ENCODE peak calls at places on chromosomes 4 and X, in six cellular contexts. A is brain microvascular endothelial cell, R is foreskin fibroblast, W is AG04449, B is OCI-LY7, H is BJ. U is an unnamed sample.

GRCh38 chr4:139279723-139280620 is at the start of gene MGARP:
- DNase-seq in R (peak), H (no peak), A (no peak), W (no peak), B (no peak), U (peak)

GRCh38 chr4:47410271-47410670 is 53.2 kb downstream of the COMMD8 start:
- DNase-seq in H (no peak), R (no peak), B (no peak), W (no peak), A (no peak), U (no peak)

GRCh38 chr4:2958446-2958845 is 4.8 kb downstream of the NOP14 start:
- DNase-seq in H (no peak), B (no peak), A (peak), R (peak), W (no peak), U (no peak)

GRCh38 chr4:26827798-26828197 is 32.8 kb upstream of the STIM2 start:
- DNase-seq in B (peak), W (no peak), A (no peak), R (no peak), H (no peak), U (no peak)

GRCh38 chr4:68326146-68326545 is 23.7 kb downstream of the YTHDC1 start:
- DNase-seq in A (no peak), R (no peak), W (no peak), H (no peak), B (no peak), U (no peak)

GRCh38 chrX:132676561-132677186 is 187.8 kb upstream of the MBNL3 start:
- DNase-seq in R (no peak), A (no peak), B (no peak), W (no peak), H (no peak), U (no peak)

GRCh38 chr4:71004281-71004851 is 10.9 kb downstream of the DCK start:
- DNase-seq in R (no peak), H (no peak), W (no peak), B (peak), A (no peak), U (no peak)

GRCh38 chr4:121199742-121200561 is 35.8 kb upstream of the TNIP3 start:
- DNase-seq in A (no peak), W (no peak), B (no peak), H (no peak), R (no peak), U (no peak)

GRCh38 chrX:110795645-110796510 is at the start of gene CHRDL1:
- DNase-seq in A (no peak), B (no peak), R (peak), W (no peak), H (no peak), U (peak)

GRCh38 chr4:55754754-55755350 is 64.7 kb upstream of the EXOC1L start:
- DNase-seq in H (no peak), W (peak), B (no peak), R (peak), A (no peak), U (no peak)

GRCh38 chr4:1531683-1532548 is 125.7 kb upstream of the NKX1-1 start:
- DNase-seq in A (no peak), R (no peak), B (no peak), W (no peak), H (no peak), U (no peak)

GRCh38 chr4:172813359-172813923 is 355.2 kb upstream of the GALNT7 start:
- DNase-seq in W (no peak), R (peak), A (no peak), B (no peak), H (no peak), U (no peak)

GRCh38 chr4:4585012-4585670 is 43.3 kb upstream of the STX18 start:
- DNase-seq in A (peak), R (peak), H (peak), B (no peak), W (peak), U (no peak)

GRCh38 chrX:108270280-108270679 is 167.9 kb downstream of the COL4A6 start:
- DNase-seq in B (no peak), H (no peak), R (no peak), W (no peak), A (no peak), U (no peak)

GRCh38 chr4:174259580-174259979 is 23.9 kb downstream of the FBXO8 start:
- DNase-seq in W (no peak), B (no peak), H (no peak), A (no peak), R (no peak), U (no peak)

GRCh38 chr4:84968936-84969335 is 2.4 kb upstream of the WDFY3 start:
- DNase-seq in R (no peak), H (no peak), W (no peak), B (no peak), A (no peak), U (no peak)

GRCh38 chr4:147768113-147768512 is 36.2 kb downstream of the ARHGAP10 start:
- DNase-seq in H (no peak), A (peak), B (no peak), W (no peak), R (peak), U (no peak)

GRCh38 chr4:180150818-180151217 is 2092.4 kb upstream of the TENM3 start:
- DNase-seq in H (no peak), B (peak), W (no peak), A (no peak), R (no peak), U (no peak)

GRCh38 chr4:3712112-3712805 is 53.9 kb upstream of the ADRA2C start:
- DNase-seq in W (no peak), R (no peak), A (no peak), B (no peak), H (no peak), U (no peak)

GRCh38 chr4:154622598-154622997 is 10.1 kb upstream of the FGG start:
- DNase-seq in R (peak), W (no peak), B (peak), H (no peak), A (peak), U (peak)

GRCh38 chr4:2433609-2434350 is 15.0 kb downstream of the CFAP99 start:
- DNase-seq in B (no peak), A (no peak), W (no peak), R (no peak), H (no peak), U (no peak)

GRCh38 chrX:47112316-47112954 is 32.1 kb downstream of the NDUFB11 start:
- DNase-seq in H (no peak), A (no peak), R (no peak), W (no peak), B (no peak), U (no peak)

GRCh38 chr4:184268574-184269160 is 51.0 kb upstream of the ENPP6 start:
- DNase-seq in H (no peak), A (no peak), R (no peak), B (peak), W (no peak), U (no peak)

GRCh38 chr4:2132438-2132837 is 73.3 kb downstream of the NAT8L start:
- DNase-seq in W (no peak), B (peak), A (no peak), R (peak), H (no peak), U (no peak)

GRCh38 chr4:111800551-111800950 is 344.7 kb upstream of the FAM241A start:
- DNase-seq in R (no peak), H (no peak), A (no peak), B (no peak), W (no peak), U (no peak)

GRCh38 chr4:98311656-98312055 is 50.5 kb downstream of the RAP1GDS1 start:
- DNase-seq in W (no peak), H (no peak), A (no peak), B (no peak), R (no peak), U (no peak)

GRCh38 chrX:58025979-58026378 is 115.7 kb upstream of the ZXDA start:
- DNase-seq in A (peak), W (no peak), H (no peak), R (peak), B (peak), U (no peak)

GRCh38 chrX:130401415-130402210 is at the start of gene RBMX2:
- DNase-seq in R (peak), A (peak), W (no peak), B (peak), H (peak), U (peak)

DNA sequence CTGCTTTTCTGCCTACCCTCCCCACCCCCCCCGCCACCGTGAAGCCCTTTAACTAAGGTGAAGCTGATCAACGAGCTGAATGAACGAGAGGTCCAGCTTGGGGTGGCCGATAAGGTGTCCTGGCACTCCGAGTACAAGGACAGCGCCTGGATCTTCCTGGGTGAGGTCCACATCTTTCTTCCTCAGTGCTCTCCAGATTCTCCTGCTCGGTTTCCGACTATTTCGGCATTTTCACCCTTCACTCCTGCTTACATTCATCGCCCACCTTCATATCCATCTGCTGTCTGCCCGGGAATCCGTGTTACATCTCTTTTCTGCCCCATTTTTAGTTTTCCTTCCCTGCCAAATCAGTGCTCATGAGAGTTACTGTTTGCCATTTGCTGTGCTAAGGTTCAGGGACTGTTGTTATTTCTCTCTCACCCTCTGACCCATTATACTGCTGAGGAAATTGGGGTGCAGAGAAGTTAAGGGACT is 461 bp downstream of the RBMX2 start:
- DNase-seq in W (no peak), B (no peak), R (no peak), H (no peak), A (no peak), U (no peak)
- TF ChIP-seq CTCF in W (no peak), B (no peak), R (no peak), H (no peak), A (no peak), U (no peak)

GRCh38 chrX:30504309-30504708 is 73.3 kb downstream of the TASL start:
- DNase-seq in A (no peak), H (no peak), R (peak), W (no peak), B (peak), U (no peak)
- TF ChIP-seq CTCF in A (no peak), H (peak), R (no peak), W (no peak), B (peak), U (peak)

GRCh38 chrX:155028192-155028591 is 1.5 kb downstream of the FUNDC2 start:
- DNase-seq in H (no peak), B (peak), A (no peak), W (no peak), R (no peak), U (no peak)
- TF ChIP-seq CTCF in H (no peak), B (peak), A (no peak), W (no peak), R (no peak), U (no peak)

DNA sequence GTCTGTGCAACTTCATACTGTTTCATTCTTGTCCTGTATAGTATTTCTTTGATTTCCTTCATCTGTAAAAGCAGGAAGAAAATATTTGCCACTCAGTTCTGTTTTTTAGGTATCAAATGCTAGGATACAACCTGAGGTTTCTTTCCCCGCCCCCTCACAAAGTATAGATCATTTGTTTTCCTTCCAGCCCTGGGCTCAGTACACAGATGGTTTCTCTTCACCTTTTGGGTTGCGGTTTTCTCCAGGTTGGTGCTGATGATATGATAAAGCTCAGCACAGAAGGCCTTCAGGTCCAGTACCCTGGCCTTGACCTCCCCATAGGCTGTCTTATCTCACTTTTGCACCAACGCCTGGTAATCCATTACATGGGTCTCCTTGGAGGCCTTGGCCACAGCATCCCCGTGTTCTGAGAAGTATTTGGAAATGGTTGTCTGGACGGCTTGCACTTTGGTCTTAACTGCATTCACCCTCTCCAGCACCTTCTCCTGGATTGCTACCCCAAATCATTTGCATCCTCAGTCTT is 35.2 kb downstream of the PTTG2 start:
- DNase-seq in W (no peak), B (no peak), A (no peak), R (no peak), H (no peak), U (no peak)
- TF ChIP-seq CTCF in W (no peak), B (no peak), A (no peak), R (no peak), H (no peak), U (no peak)

DNA sequence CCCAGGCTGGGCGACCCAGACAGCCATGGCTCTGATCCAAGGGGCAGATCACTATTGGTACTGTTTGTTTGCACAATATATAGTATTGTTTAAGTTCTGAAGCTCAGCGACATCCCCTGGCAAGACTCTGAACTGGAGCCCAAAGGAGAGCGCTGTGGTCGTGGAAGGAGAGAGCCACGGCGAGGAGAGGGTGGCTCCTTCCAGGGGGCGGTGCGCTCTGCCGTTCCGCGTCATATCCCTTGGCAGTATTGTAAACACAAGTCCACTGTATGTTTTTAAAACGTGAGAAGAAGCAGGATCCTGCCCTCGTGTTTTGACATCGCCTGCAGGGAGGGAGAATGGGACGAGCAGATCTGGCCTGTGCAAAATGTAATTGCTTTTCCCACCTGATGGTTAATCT is 185.5 kb downstream of the RAB28 start:
- DNase-seq in R (no peak), B (no peak), A (no peak), W (no peak), H (no peak), U (no peak)
- TF ChIP-seq CTCF in R (no peak), B (no peak), A (no peak), W (no peak), H (no peak), U (no peak)

DNA sequence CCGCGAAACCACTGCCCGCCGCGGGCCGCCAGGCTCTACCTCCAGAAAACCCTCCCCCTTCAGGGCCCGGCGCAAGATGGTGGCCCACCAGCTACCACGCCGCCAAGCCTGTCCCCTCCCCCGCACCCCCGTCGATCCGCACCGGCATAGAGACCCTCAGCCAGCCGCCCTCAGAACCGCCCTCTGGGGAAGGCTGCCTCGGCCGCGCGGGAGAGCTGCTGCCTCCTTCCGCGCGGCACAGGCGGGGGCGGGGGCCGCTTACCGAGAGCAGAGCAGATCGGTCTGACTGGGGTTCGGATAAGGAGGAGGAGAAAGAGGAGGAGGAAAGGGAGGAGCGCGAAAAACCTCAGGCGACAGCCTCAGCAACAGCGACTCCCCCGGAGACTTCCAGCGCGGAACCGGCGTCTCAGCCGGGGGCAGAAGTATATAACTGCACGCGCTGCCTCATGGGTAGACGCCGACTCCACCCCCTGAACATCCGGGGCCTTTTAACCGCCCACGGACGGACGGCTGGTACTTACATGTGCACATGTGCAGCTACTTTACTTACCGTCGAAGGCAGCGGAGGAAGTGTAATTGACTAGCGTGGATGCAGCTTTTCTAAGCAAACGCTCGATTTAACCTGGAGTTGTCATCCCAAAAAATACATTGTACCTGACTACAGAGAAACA is at the start of gene ZNF280C:
- DNase-seq in W (peak), A (peak), R (peak), B (peak), H (peak), U (peak)
- TF ChIP-seq CTCF in W (peak), A (peak), R (no peak), B (peak), H (peak), U (peak)

DNA sequence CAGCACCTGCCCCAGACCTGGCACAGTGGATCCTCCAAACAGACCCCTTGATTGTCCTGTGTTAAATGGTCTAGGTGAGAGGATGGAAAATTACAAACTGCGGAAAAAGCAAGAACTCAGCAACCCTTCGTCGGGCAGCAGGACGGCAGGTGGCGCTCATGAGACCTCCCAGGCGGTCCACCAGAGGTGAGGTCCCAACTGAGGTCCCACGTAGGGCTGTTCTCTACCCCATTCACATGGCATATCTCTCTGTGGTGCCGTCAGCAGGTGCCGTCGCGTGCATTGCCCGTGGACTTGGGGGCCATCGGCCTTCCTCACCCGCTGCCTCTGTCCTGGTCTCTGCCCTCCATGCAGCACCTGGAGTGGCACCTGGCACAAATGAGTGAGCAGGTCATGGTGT is 88.2 kb downstream of the CRMP1 start:
- DNase-seq in W (no peak), R (no peak), A (no peak), B (no peak), H (no peak), U (no peak)
- TF ChIP-seq CTCF in W (no peak), R (no peak), A (peak), B (peak), H (no peak), U (no peak)

U was measured in progenitor cell of endocrine pancreas.